ENCODE peak calls at places on chromosomes 13 and 19, in six cellular contexts. L is GM23248, M is endodermal cell, C is lung, Y is tibial artery, V is AG04450. N is an unnamed sample. For H3K9me3, the result is how much of the 10 kb centered on the place peaks cover.

GRCh38 chr19:51296331-51297093 is 14.9 kb upstream of the IGLON5 start:
- DNase-seq in M (peak), V (no peak), Y (no peak), L (no peak), C (no peak), N (no peak)

GRCh38 chr13:72390909-72391308 is 336.5 kb downstream of the MZT1 start:
- DNase-seq in C (no peak), Y (no peak), L (no peak), M (no peak), V (no peak), N (no peak)

GRCh38 chr13:27269114-27269665 is 1.4 kb upstream of the RASL11A start:
- DNase-seq in M (no peak), C (no peak), Y (no peak), L (peak), V (no peak), N (no peak)

GRCh38 chr19:49458567-49458903 is 5.5 kb downstream of the ALDH16A1 start:
- DNase-seq in M (no peak), V (no peak), Y (no peak), C (no peak), L (no peak), N (no peak)

GRCh38 chr13:107883561-107884175 is 331.7 kb downstream of the LIG4 start:
- DNase-seq in V (peak), Y (no peak), L (peak), C (no peak), M (no peak), N (no peak)

GRCh38 chr13:113625965-113626661 is 31.9 kb downstream of the ATP4B start:
- DNase-seq in M (no peak), V (no peak), Y (no peak), C (no peak), L (peak), N (no peak)

GRCh38 chr13:42997381-42997780 is 5.3 kb upstream of the EPSTI1 start:
- DNase-seq in Y (no peak), V (no peak), C (no peak), L (peak), M (no peak), N (no peak)

GRCh38 chr13:32019612-32020233 is 11.9 kb upstream of the FRY start:
- DNase-seq in V (peak), Y (no peak), M (peak), C (no peak), L (peak), N (peak)

GRCh38 chr13:23630349-23631093 is 60.3 kb downstream of the TNFRSF19 start:
- DNase-seq in L (no peak), Y (no peak), C (no peak), M (peak), V (no peak), N (no peak)

GRCh38 chr13:28136916-28137315 is 1.4 kb upstream of the PAN3 start:
- DNase-seq in C (no peak), M (no peak), V (no peak), Y (no peak), L (peak), N (no peak)

GRCh38 chr13:44022196-44022595 is 142.5 kb downstream of the LACC1 start:
- DNase-seq in L (peak), Y (no peak), V (no peak), C (no peak), M (no peak), N (no peak)

GRCh38 chr19:29831041-29831548 is 19.3 kb downstream of the CCNE1 start:
- DNase-seq in L (peak), V (no peak), Y (no peak), M (peak), C (no peak), N (no peak)

GRCh38 chr13:96726651-96727050 is 267.6 kb downstream of the OXGR1 start:
- DNase-seq in V (no peak), M (no peak), Y (no peak), C (no peak), L (no peak), N (no peak)

GRCh38 chr13:112468069-112468468 is 91.9 kb downstream of the SPACA7 start:
- DNase-seq in Y (no peak), C (no peak), V (no peak), M (no peak), L (no peak), N (no peak)

GRCh38 chr19:48818234-48818823 is 7.5 kb upstream of the BCAT2 start:
- DNase-seq in L (no peak), M (no peak), Y (no peak), C (peak), V (no peak), N (peak)

GRCh38 chr19:43290568-43291359 is 21.4 kb upstream of the PSG9 start:
- DNase-seq in M (no peak), C (no peak), Y (no peak), L (no peak), V (no peak), N (no peak)

GRCh38 chr19:48967346-48968178 is 2.5 kb downstream of the FTL start:
- DNase-seq in Y (peak), C (peak), V (no peak), M (peak), L (peak), N (no peak)

GRCh38 chr13:109401307-109401706 is 385.1 kb downstream of the IRS2 start:
- DNase-seq in C (no peak), L (no peak), M (peak), Y (no peak), V (no peak), N (no peak)

GRCh38 chr13:55727683-55728082 is 1413.0 kb upstream of the PRR20A start:
- DNase-seq in L (no peak), Y (no peak), V (no peak), M (no peak), C (no peak), N (no peak)

GRCh38 chr13:112450567-112451240 is 74.5 kb downstream of the SPACA7 start:
- DNase-seq in V (no peak), M (no peak), Y (peak), L (no peak), C (no peak), N (no peak)

GRCh38 chr19:1379961-1380489 is 3.7 kb upstream of the NDUFS7 start:
- DNase-seq in C (no peak), M (no peak), L (no peak), V (no peak), Y (no peak), N (no peak)

GRCh38 chr13:78606471-78607408 is 3.4 kb upstream of the POU4F1 start:
- DNase-seq in L (no peak), C (no peak), Y (no peak), V (no peak), M (peak), N (no peak)

GRCh38 chr19:29942404-29943261 is 594 bp downstream of the URI1 start:
- DNase-seq in Y (peak), M (peak), L (peak), V (no peak), C (peak), N (peak)

GRCh38 chr19:6664916-6665315 is 5.0 kb downstream of the TNFSF14 start:
- DNase-seq in C (no peak), V (no peak), M (no peak), Y (no peak), L (no peak), N (no peak)

GRCh38 chr13:52617070-52618060 is 24.9 kb upstream of the HNRNPA1L2 start:
- DNase-seq in V (peak), L (peak), Y (peak), M (peak), C (peak), N (peak)

GRCh38 chr19:18742324-18742723 is 48.8 kb downstream of the COMP start:
- DNase-seq in L (no peak), M (no peak), C (no peak), V (no peak), Y (no peak), N (no peak)

GRCh38 chr19:55640577-55641375 is at the start of gene ZNF580:
- DNase-seq in L (peak), V (no peak), C (peak), Y (no peak), M (peak), N (peak)

GRCh38 chr13:52751196-52751595 is 11.6 kb upstream of the CNMD start:
- DNase-seq in M (peak), C (no peak), Y (no peak), L (no peak), V (no peak), N (no peak)

GRCh38 chr13:98450495-98451167 is 126.3 kb downstream of the STK24 start:
- DNase-seq in V (no peak), L (peak), M (peak), Y (no peak), C (no peak), N (no peak)

GRCh38 chr13:32403108-32403507 is 24.8 kb downstream of the N4BP2L1 start:
- DNase-seq in V (no peak), Y (no peak), L (no peak), M (no peak), C (no peak), N (no peak)

GRCh38 chr19:45421953-45422498 is 1.7 kb downstream of the ERCC1 start:
- DNase-seq in M (peak), L (no peak), Y (no peak), V (no peak), C (no peak), N (no peak)

GRCh38 chr13:92317066-92317465 is 909.5 kb upstream of the GPC6 start:
- DNase-seq in V (no peak), L (no peak), M (no peak), Y (no peak), C (no peak), N (no peak)

GRCh38 chr19:4057913-4058695 is 8.6 kb downstream of the ZBTB7A start:
- DNase-seq in C (peak), L (peak), Y (peak), V (peak), M (no peak), N (peak)
- H3K4me3 ChIP-seq in C (no peak), L (peak), Y (peak), V (peak), M (no peak), N (peak)

GRCh38 chr19:23560051-23560450 is 127.0 kb downstream of the ZNF675 start:
- DNase-seq in C (no peak), Y (no peak), V (no peak), L (no peak), M (no peak), N (no peak)
- H3K9me3 ChIP-seq in C (under half), Y (under half), V (under half), L (under half), M (half or more), N (under half)

GRCh38 chr19:8208710-8209110 is 460 bp upstream of the CERS4 start:
- DNase-seq in L (no peak), V (no peak), C (peak), M (no peak), Y (peak), N (peak)
- H3K4me3 ChIP-seq in L (no peak), V (peak), C (no peak), M (no peak), Y (peak), N (peak)

DNA sequence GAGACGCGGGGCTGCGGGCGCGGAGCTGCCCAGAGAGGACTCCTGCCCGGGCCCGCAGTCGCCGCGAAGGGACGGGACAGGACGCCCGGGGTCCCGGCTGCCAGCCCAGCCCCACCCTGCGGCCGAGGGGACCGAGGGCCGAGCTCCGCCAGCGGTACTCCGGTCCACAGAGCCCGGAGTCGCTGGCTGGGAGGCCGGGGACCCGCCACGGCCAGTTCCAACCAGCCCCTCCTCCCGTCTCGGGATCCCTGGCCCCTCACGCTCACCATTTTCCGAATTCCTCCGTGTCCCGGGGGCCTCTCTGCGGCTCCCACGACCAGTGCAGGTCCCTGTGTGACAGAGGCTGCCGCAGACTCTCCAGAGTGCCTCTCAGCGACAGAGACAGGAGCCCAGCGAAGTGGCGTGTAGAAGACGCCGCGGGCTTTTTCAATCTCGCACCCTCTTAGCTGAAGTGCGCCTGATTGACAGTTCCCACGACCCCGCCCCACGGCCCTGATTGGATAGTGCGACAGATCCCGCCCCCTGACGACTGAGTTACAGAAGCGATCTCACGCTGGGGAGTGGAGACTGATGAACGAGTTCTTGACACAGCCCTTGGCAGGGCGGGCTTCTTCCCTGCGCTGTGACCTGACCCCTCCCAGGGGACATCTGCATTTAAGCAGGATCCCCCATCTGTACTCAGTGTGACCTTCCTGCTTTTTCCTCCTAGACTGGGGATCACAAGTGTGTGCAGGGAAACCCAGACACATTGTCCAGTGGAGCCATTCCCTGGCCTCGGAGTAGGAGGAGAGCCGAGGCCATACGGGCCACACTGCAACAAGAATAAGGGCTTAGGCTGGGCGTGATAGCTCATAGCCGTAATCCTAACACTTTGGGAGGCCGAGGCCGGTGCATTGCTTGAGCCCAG is 44.0 kb downstream of the ZNF823 start:
- DNase-seq in C (peak), V (peak), M (peak), L (peak), Y (peak), N (peak)
- H3K9me3 ChIP-seq in C (under half), V (under half), M (under half), L (under half), Y (under half), N (under half)

GRCh38 chr19:47094557-47095517 is 18.7 kb downstream of the ZC3H4 start:
- DNase-seq in C (peak), Y (no peak), V (no peak), L (peak), M (peak), N (peak)
- H3K4me3 ChIP-seq in C (no peak), Y (no peak), V (no peak), L (no peak), M (no peak), N (no peak)

GRCh38 chr19:16116067-16116466 is 4.4 kb downstream of the RAB8A start:
- DNase-seq in L (no peak), V (no peak), Y (no peak), M (no peak), C (no peak), N (no peak)

GRCh38 chr19:16117594-16118033 is 5.9 kb downstream of the RAB8A start:
- DNase-seq in L (no peak), C (no peak), V (no peak), M (peak), Y (no peak), N (no peak)

GRCh38 chr19:16113727-16114126 is 2.0 kb downstream of the RAB8A start:
- DNase-seq in V (no peak), C (no peak), Y (no peak), M (no peak), L (no peak), N (no peak)

GRCh38 chr19:16112778-16113177 is 1.1 kb downstream of the RAB8A start:
- DNase-seq in L (no peak), Y (no peak), M (no peak), C (no peak), V (no peak), N (no peak)

GRCh38 chr19:16115309-16116039 is 3.8 kb downstream of the RAB8A start:
- DNase-seq in L (no peak), C (no peak), M (no peak), V (no peak), Y (no peak), N (no peak)
- H3K9me3 ChIP-seq in L (under half), C (under half), M (under half), V (under half), Y (under half), N (under half)

GRCh38 chr19:17582613-17583012 is 27.2 kb downstream of the COLGALT1 start:
- DNase-seq in C (no peak), Y (no peak), V (no peak), L (no peak), M (no peak), N (no peak)
- H3K4me3 ChIP-seq in C (no peak), Y (no peak), V (no peak), L (no peak), M (no peak), N (no peak)

GRCh38 chr19:52956917-52957316 is 5.8 kb downstream of the ZNF816 start:
- DNase-seq in C (no peak), M (no peak), L (no peak), V (no peak), Y (no peak), N (no peak)

GRCh38 chr19:52961981-52962380 is 700 bp downstream of the ZNF816 start:
- DNase-seq in L (peak), Y (no peak), C (no peak), V (no peak), M (no peak), N (no peak)

GRCh38 chr19:52959613-52960295 is 2.9 kb downstream of the ZNF816 start:
- DNase-seq in M (peak), C (no peak), Y (no peak), L (no peak), V (no peak), N (no peak)

GRCh38 chr19:52962394-52963228 is at the start of gene ZNF816:
- DNase-seq in L (peak), V (peak), Y (peak), M (peak), C (peak), N (peak)

GRCh38 chr19:52957591-52957990 is 5.1 kb downstream of the ZNF816 start:
- DNase-seq in V (no peak), M (no peak), Y (no peak), L (no peak), C (no peak), N (no peak)
- H3K9me3 ChIP-seq in V (half or more), M (half or more), Y (under half), L (under half), C (under half), N (under half)

DNA sequence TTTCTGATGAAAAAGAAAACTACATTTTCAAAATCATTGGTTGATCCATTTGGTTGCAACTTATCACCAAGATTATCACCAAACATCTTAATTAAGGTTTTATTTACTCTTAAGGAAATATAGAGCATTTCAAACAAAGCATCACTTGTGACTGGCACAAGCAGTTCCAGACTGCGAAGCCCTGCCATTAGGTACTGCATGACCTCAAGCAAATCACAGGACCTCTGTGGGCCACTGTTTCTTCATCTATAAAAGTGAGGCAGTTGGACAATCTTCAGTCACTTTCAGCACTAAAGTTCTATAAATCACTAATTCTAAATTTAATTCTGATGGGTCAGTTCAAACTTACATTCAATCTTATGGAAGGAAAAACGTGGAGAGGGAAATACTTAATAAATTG is 2.0 kb downstream of the ELF1 start:
- DNase-seq in C (no peak), V (no peak), M (no peak), L (no peak), Y (peak), N (no peak)
- H3K4me3 ChIP-seq in C (no peak), V (no peak), M (peak), L (no peak), Y (peak), N (peak)

GRCh38 chr19:52335768-52336116 is 301 bp upstream of the ZNF610 start:
- DNase-seq in Y (no peak), C (no peak), V (no peak), L (no peak), M (no peak), N (no peak)
- H3K9me3 ChIP-seq in Y (under half), C (under half), V (half or more), L (under half), M (half or more), N (under half)

N was measured in colonic mucosa.